ENCODE peak calls at places on chromosomes 16 and 17, in four cellular contexts. F, Z, X and N are unnamed samples.
A peak's percentile ranks its signal among the peaks of the same experiment; 100 is the strongest.

GRCh38 chr17:57277923-57278604 is 21.7 kb downstream of the MSI2 start:
- DNase-seq in F (no peak), Z (no peak), X (no peak), N (no peak)

GRCh38 chr17:29012535-29012934 is 6.7 kb upstream of the SEZ6 start:
- DNase-seq in Z (no peak), F (no peak), X (no peak), N (no peak)

GRCh38 chr17:4215882-4216411 is 47.8 kb downstream of the ANKFY1 start:
- DNase-seq in X (no peak), F (no peak), Z (no peak), N (no peak)

GRCh38 chr17:81487089-81487486 is 25.5 kb downstream of the ACTG1 start:
- DNase-seq in X (no peak), Z (no peak), F (no peak), N (no peak)

GRCh38 chr17:35127751-35128514 is 6.5 kb downstream of the FNDC8 start:
- DNase-seq in Z (peak; percentile 29), F (no peak), X (no peak), N (peak; percentile 48)

GRCh38 chr17:81456798-81457197 is 55.8 kb downstream of the ACTG1 start:
- DNase-seq in X (no peak), F (no peak), Z (no peak), N (no peak)

GRCh38 chr16:85426806-85427205 is 186.3 kb upstream of the GSE1 start:
- DNase-seq in F (no peak), X (no peak), Z (no peak), N (no peak)

GRCh38 chr16:26951950-26952349 is 114.8 kb upstream of the C16orf82 start:
- DNase-seq in Z (no peak), X (no peak), F (no peak), N (no peak)

GRCh38 chr17:10091051-10091450 is 107.4 kb downstream of the GAS7 start:
- DNase-seq in Z (no peak), X (no peak), F (no peak), N (no peak)

GRCh38 chr17:60729854-60730253 is 52.2 kb downstream of the BCAS3 start:
- DNase-seq in Z (no peak), F (no peak), X (no peak), N (no peak)

GRCh38 chr17:66533572-66533971 is 231.2 kb downstream of the PRKCA start:
- DNase-seq in F (no peak), Z (no peak), X (peak; percentile 41), N (no peak)
- TF ChIP-seq CTCF in F (no peak), Z (no peak), X (no peak), N (no peak)

GRCh38 chr16:54242199-54242598 is 44.4 kb downstream of the IRX3 start:
- DNase-seq in X (no peak), Z (no peak), F (no peak), N (peak; percentile 37)
- H3K4me3 ChIP-seq in X (no peak overlapping the region), Z (no peak overlapping the region), F (no peak overlapping the region), N (no peak overlapping the region)

GRCh38 chr17:7916799-7917198 is 710 bp upstream of the RNF227 start:
- DNase-seq in Z (no peak), F (no peak), X (no peak), N (no peak)

GRCh38 chr17:7923290-7923628 is 6.4 kb downstream of the KCNAB3 start:
- DNase-seq in Z (no peak), F (no peak), X (no peak), N (no peak)

GRCh38 chr17:7927596-7927995 is 2.1 kb downstream of the KCNAB3 start:
- DNase-seq in X (no peak), Z (no peak), F (no peak), N (no peak)

GRCh38 chr17:7922499-7923289 is 6.6 kb upstream of the RNF227 start:
- DNase-seq in X (peak; percentile 88), Z (peak; percentile 89), F (no peak), N (peak; percentile 84)
- TF ChIP-seq POLR2A in X (no peak), Z (peak; percentile 64), F (no peak), N (no peak)

DNA sequence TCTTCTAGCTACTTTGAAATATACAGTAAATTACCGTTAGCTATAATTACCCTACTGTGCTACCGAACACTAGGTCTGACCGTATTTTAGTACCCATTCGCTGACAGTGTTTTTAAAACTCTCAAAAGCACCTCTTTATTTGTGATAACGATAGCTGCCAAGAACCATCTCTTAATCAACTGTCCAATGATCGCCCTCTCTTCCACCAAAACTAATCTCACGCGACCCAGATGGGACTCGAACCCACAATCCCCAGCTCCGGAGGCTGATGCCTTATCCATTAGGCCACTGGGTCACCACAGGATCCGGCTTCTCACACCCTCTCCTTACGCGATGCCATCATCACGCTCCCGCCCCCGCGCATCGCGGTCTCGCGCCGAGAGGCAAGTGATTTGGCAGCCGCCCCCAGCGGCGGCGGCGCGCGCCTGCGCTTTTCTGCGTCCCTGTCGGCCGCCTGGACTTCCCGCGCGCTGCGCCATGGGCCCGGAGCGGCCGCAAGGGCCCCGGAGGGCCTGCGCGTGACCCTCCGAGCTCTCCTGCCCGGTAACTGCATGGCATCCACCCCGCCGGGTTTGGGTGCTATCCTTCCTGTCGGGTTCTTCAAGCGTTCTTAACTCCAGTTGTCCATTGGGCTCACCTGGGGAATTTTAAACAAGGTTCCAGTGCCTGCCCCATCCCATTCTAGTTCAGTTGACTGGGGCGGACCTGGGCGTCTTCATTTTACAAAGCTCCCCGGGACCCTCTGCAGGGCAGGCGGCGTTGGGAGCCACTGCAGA is 15.7 kb upstream of the KPNA2 start:
- DNase-seq in Z (peak; percentile 96), F (peak; percentile 97), X (peak; percentile 97), N (peak; percentile 96)
- TF ChIP-seq CTCF in Z (peak; percentile 52), F (no peak), X (peak; percentile 5), N (no peak)

GRCh38 chr16:75820672-75821071 is 94.4 kb upstream of the CPHXL start:
- DNase-seq in X (no peak), Z (no peak), F (peak; percentile 11), N (no peak)
- H3K4me3 ChIP-seq in X (no peak overlapping the region), Z (no peak overlapping the region), F (no peak overlapping the region), N (no peak overlapping the region)

GRCh38 chr16:81581107-81581506 is 136.5 kb downstream of the CMIP start:
- DNase-seq in Z (no peak), X (no peak), F (no peak), N (peak; percentile 70)
- TF ChIP-seq POLR2A in Z (no peak), X (no peak), F (no peak), N (no peak)

DNA sequence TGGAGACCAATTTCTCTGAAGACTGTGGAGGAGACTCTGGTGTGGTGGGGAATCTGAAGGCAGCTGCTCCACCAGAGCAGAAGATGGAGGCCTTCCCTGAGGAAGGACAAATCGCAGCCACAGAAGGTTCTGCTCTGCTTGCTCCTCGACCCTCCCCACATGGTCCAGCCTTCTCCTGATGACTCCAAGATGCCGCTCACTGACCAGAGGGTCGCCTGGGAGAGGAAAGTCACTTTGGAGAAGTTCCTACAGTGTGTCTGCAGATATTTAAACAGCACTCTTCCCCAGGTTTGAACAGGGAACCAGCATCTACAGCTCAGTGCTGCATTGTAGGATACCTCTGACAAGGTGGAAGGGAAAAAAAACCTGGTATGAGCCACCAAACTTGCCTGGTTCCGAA is 21.0 kb upstream of the SUPT4H1 start:
- DNase-seq in F (no peak), Z (no peak), X (no peak), N (no peak)
- TF ChIP-seq CTCF in F (no peak), Z (no peak), X (no peak), N (no peak)